ENCODE peak calls at places on chromosomes 2 and 18, in nine cellular contexts. D is HCT116, X is stomach, M is endothelial cell of umbilical vein, V is K562, P is SK-N-SH, G is GM23338, N is transverse colon, C is GM12878. O is an unnamed sample.
A peak's percentile ranks its signal among the peaks of the same experiment; 100 is the strongest.

GRCh38 chr2:241896746-241897201 is 27.2 kb downstream of the RTP5 start:
- DNase-seq in P (peak; percentile 22), G (no peak), D (no peak), X (peak; percentile 10), N (no peak), M (no peak), V (no peak), C (no peak), O (peak; percentile 46)

GRCh38 chr18:45373286-45373880 is 241.9 kb upstream of the SLC14A2 start:
- DNase-seq in N (no peak), P (no peak), G (no peak), X (no peak), C (no peak), V (no peak), D (no peak), M (no peak), O (no peak)

GRCh38 chr2:85188852-85189251 is 55.7 kb downstream of the TCF7L1 start:
- DNase-seq in D (no peak), M (no peak), X (no peak), G (no peak), P (no peak), N (no peak), C (no peak), V (no peak), O (peak; percentile 4)

GRCh38 chr2:113111823-113112287 is 15.5 kb upstream of the IL1RN start:
- DNase-seq in D (no peak), V (no peak), P (no peak), X (no peak), C (no peak), M (no peak), G (peak; percentile 5), N (no peak), O (no peak)

GRCh38 chr2:113187771-113188170 is 14.0 kb downstream of the PSD4 start:
- DNase-seq in X (no peak), D (no peak), C (no peak), P (no peak), N (no peak), M (no peak), G (no peak), V (no peak), O (no peak)

GRCh38 chr2:118417417-118418125 is 329.3 kb downstream of the INSIG2 start:
- DNase-seq in C (no peak), V (no peak), D (no peak), P (no peak), M (no peak), G (no peak), N (no peak), X (no peak), O (no peak)

GRCh38 chr2:129751409-129751808 is 228.1 kb upstream of the RAB6C start:
- DNase-seq in P (no peak), G (no peak), D (no peak), X (no peak), V (no peak), C (no peak), M (no peak), N (no peak), O (no peak)

GRCh38 chr2:77977486-77978063 is 455.4 kb upstream of the LRRTM4 start:
- DNase-seq in N (no peak), P (no peak), X (no peak), M (no peak), C (no peak), G (peak; percentile 20), V (peak; percentile 1), D (no peak), O (no peak)

GRCh38 chr2:227655454-227655853 is 11.2 kb upstream of the SCYGR5 start:
- DNase-seq in N (no peak), V (peak; percentile 2), M (peak; percentile 44), G (no peak), X (no peak), C (no peak), D (peak; percentile 19), P (no peak), O (no peak)

GRCh38 chr18:7038330-7038846 is 79.2 kb downstream of the LAMA1 start:
- DNase-seq in G (peak; percentile 92), X (no peak), P (peak; percentile 44), M (peak; percentile 77), D (no peak), V (peak; percentile 73), N (peak; percentile 60), C (no peak), O (no peak)

GRCh38 chr2:226063704-226064390 is 664.3 kb downstream of the NYAP2 start:
- DNase-seq in M (no peak), P (no peak), D (peak; percentile 96), G (no peak), C (no peak), N (no peak), X (no peak), V (no peak), O (no peak)

GRCh38 chr18:24831091-24831490 is 370.7 kb downstream of the HRH4 start:
- DNase-seq in V (no peak), N (no peak), P (no peak), D (no peak), M (no peak), G (no peak), X (no peak), C (no peak), O (no peak)

GRCh38 chr18:50629148-50629631 is 69.3 kb downstream of the MAPK4 start:
- DNase-seq in N (no peak), P (no peak), D (no peak), G (no peak), V (no peak), C (no peak), M (no peak), X (no peak), O (no peak)

GRCh38 chr2:62217980-62218379 is 22.1 kb downstream of the B3GNT2 start:
- DNase-seq in X (no peak), G (no peak), M (peak; percentile 71), P (no peak), V (no peak), C (no peak), N (no peak), D (no peak), O (no peak)

GRCh38 chr2:85933753-85934594 is 45.2 kb upstream of the ST3GAL5 start:
- DNase-seq in C (no peak), X (no peak), N (no peak), P (no peak), M (peak; percentile 79), D (no peak), G (no peak), V (peak; percentile 92), O (no peak)

GRCh38 chr2:160197587-160197986 is 2.5 kb downstream of the ITGB6 start:
- DNase-seq in V (no peak), M (no peak), P (no peak), N (no peak), C (no peak), D (no peak), X (no peak), G (no peak), O (no peak)

GRCh38 chr2:36357506-36358316 is 2.1 kb downstream of the CRIM1 start:
- DNase-seq in G (peak; percentile 71), P (peak; percentile 41), N (peak; percentile 57), C (no peak), X (no peak), M (peak; percentile 82), D (peak; percentile 69), V (no peak), O (peak; percentile 81)
- TF ChIP-seq POLR2AphosphoS5 in G (peak; percentile 29), P (no peak), N (peak; percentile 47), C (no peak), X (peak; percentile 39), M (no peak), D (no peak), V (no peak), O (peak; percentile 42)

DNA sequence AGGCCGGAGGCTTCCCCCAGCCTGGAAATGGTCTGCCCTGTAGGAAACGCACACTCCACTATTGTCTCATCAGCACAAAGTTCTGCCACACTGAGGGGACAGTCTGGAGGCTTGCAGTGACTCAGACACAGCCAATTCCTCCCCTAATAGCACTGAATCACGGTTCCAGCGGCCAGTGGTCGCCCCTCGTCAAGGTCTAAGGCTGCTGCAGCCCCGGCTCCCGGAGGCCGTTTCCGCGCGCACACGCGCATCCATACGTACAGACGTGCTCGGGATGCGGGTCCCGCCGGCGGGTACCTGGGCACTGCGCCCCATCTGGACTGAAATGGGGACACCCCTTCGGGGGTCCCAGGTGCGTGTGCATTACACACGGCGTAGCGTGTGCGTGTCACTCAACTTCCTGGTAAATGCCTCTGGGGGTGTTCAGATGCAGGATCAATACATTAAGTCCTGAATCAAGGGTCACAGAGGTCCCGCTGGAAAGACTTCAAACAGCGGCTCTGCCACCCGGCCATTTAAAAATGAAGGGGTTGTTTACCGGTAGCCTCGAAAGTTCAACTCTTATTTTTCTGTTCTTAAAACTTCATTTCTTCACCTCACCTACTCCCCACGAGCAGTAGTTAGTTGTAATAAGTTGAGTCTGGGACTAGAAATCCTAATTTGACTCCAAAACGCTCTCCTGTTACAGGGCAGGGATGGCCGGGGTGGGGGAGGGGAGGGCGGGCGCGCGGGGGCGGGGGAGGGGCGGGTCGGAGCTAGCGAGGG is 575 bp upstream of the ZNF516 start:
- DNase-seq in P (peak; percentile 59), D (no peak), C (no peak), M (no peak), G (peak; percentile 65), V (no peak), N (peak; percentile 57), X (no peak), O (peak; percentile 86)
- TF ChIP-seq CTCF in P (no peak), D (no peak), C (no peak), M (no peak), G (no peak), V (no peak), N (no peak), X (no peak), O (no peak)

GRCh38 chr2:8276071-8276470 is 405.8 kb upstream of the ID2 start:
- DNase-seq in C (no peak), P (no peak), D (no peak), V (no peak), G (no peak), N (no peak), X (no peak), M (no peak), O (no peak)
- H3K4me1 ChIP-seq in C (peaks cover 17% of the 10 kb centered on the region), P (no peaks in the 10 kb centered on the region), D (no peaks in the 10 kb centered on the region), V (no peaks in the 10 kb centered on the region), G (no peaks in the 10 kb centered on the region), N (no peaks in the 10 kb centered on the region), X (no peaks in the 10 kb centered on the region), M (no peaks in the 10 kb centered on the region), O (no peaks in the 10 kb centered on the region)

GRCh38 chr2:180931841-180932240 is 48.6 kb upstream of the UBE2E3 start:
- DNase-seq in P (no peak), X (no peak), G (no peak), C (no peak), V (no peak), D (no peak), N (no peak), M (no peak), O (no peak)

GRCh38 chr2:180933332-180933731 is 47.1 kb upstream of the UBE2E3 start:
- DNase-seq in X (no peak), D (no peak), C (no peak), N (no peak), V (no peak), P (no peak), M (no peak), G (no peak), O (no peak)

GRCh38 chr2:180938419-180938818 is 42.0 kb upstream of the UBE2E3 start:
- DNase-seq in C (no peak), N (no peak), D (no peak), P (no peak), G (no peak), V (no peak), X (no peak), M (no peak), O (no peak)

DNA sequence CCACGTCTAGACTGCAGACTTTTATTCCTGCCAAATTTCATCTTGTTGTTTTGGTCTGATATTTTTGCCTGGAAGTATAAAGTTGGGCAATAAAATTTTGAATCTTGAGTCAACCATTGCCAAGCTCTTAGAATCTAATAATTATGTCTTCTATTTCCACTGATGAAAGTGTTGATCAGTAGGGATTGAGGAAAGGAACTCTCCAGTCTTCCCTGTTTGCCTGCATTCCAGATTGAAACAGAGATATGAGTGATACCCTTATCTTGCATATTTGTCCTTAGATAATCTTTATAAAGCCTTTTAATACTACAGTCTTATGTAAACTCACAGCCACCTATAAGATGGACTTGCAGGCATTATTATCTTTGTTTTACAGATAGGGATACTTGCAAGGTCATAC is 45.5 kb upstream of the UBE2E3 start:
- DNase-seq in D (no peak), X (no peak), M (no peak), P (no peak), N (no peak), V (no peak), C (no peak), G (no peak), O (no peak)
- TF ChIP-seq POLR2AphosphoS5 in D (no peak), X (no peak), M (no peak), P (no peak), N (no peak), V (no peak), C (no peak), G (no peak), O (no peak)